ENCODE peak calls at places on chromosomes 7 and 10, in nine cellular contexts. K is astrocyte of the spinal cord, O is pancreas, H is mammary epithelial cell, G is NB4, T is fibroblast of lung, Y is right atrium auricular region, L is heart left ventricle, M is testis. E is an unnamed sample.

GRCh38 chr10:78893217-78893616 is 175.5 kb upstream of the ZMIZ1 start:
- DNase-seq in T (no peak), G (no peak), Y (peak), K (no peak), H (no peak), M (no peak), O (no peak), L (no peak), E (no peak)

GRCh38 chr10:101879456-101880189 is 36.0 kb upstream of the KCNIP2 start:
- DNase-seq in M (no peak), G (no peak), T (peak), O (no peak), H (no peak), L (no peak), Y (no peak), K (peak), E (peak)

GRCh38 chr7:101838837-101839483 is 21.5 kb downstream of the CUX1 start:
- DNase-seq in O (no peak), K (no peak), T (no peak), H (no peak), Y (no peak), G (no peak), M (no peak), L (no peak), E (no peak)

GRCh38 chr7:27180431-27181175 is 4.4 kb downstream of the HOXA11 start:
- DNase-seq in O (peak), K (no peak), Y (no peak), H (no peak), L (no peak), G (no peak), M (no peak), T (no peak), E (no peak)

GRCh38 chr10:123377883-123378282 is 223.7 kb downstream of the BUB3 start:
- DNase-seq in L (no peak), T (peak), Y (no peak), H (peak), K (no peak), O (no peak), M (no peak), G (no peak), E (peak)

GRCh38 chr7:132440126-132440525 is 136.1 kb downstream of the PLXNA4 start:
- DNase-seq in G (no peak), O (no peak), L (no peak), M (no peak), Y (no peak), T (no peak), H (no peak), K (no peak), E (no peak)

GRCh38 chr7:100546868-100547800 is 8.1 kb downstream of the AGFG2 start:
- DNase-seq in T (no peak), G (no peak), Y (no peak), K (no peak), H (no peak), M (no peak), L (no peak), O (no peak), E (no peak)

GRCh38 chr10:70106958-70107791 is 25.4 kb downstream of the AIFM2 start:
- DNase-seq in O (no peak), H (no peak), L (no peak), K (no peak), M (peak), G (peak), Y (no peak), T (no peak), E (no peak)

GRCh38 chr7:148286150-148286549 is 304.4 kb upstream of the C7orf33 start:
- DNase-seq in T (no peak), L (no peak), H (peak), K (peak), Y (no peak), M (no peak), G (peak), O (no peak), E (peak)

GRCh38 chr7:127782550-127783266 is 130.7 kb downstream of the SND1 start:
- DNase-seq in L (no peak), H (no peak), G (peak), K (no peak), M (no peak), T (peak), O (no peak), Y (no peak), E (peak)

GRCh38 chr10:70836319-70836718 is 20.6 kb downstream of the SGPL1 start:
- DNase-seq in G (no peak), H (no peak), K (no peak), T (no peak), O (no peak), M (no peak), L (no peak), Y (no peak), E (no peak)

GRCh38 chr10:26410356-26410755 is 27.8 kb upstream of the APBB1IP start:
- DNase-seq in M (no peak), T (no peak), G (no peak), Y (no peak), L (no peak), K (no peak), O (no peak), H (no peak), E (no peak)

GRCh38 chr10:3830946-3831345 is 45.9 kb upstream of the KLF6 start:
- DNase-seq in Y (no peak), O (no peak), K (no peak), G (no peak), M (no peak), L (no peak), T (no peak), H (no peak), E (no peak)

GRCh38 chr10:49550563-49550962 is 11.6 kb upstream of the ERCC6 start:
- DNase-seq in K (peak), L (no peak), O (no peak), G (no peak), M (no peak), Y (no peak), T (no peak), H (peak), E (peak)

GRCh38 chr7:400901-401485 is 111.0 kb downstream of the FOXL3 start:
- DNase-seq in O (peak), K (no peak), Y (no peak), T (no peak), H (no peak), M (no peak), L (no peak), G (no peak), E (no peak)

GRCh38 chr7:45050198-45050597 is 38.6 kb downstream of the NACAD start:
- DNase-seq in L (no peak), Y (no peak), G (no peak), K (no peak), O (no peak), M (no peak), H (no peak), T (no peak), E (no peak)

GRCh38 chr7:148664319-148664718 is 34.4 kb upstream of the CUL1 start:
- DNase-seq in H (no peak), M (peak), Y (peak), T (peak), K (peak), O (no peak), L (peak), G (peak), E (no peak)

GRCh38 chr10:21146446-21146789 is 249.3 kb upstream of the NEBL start:
- DNase-seq in T (no peak), H (no peak), M (no peak), K (no peak), G (no peak), L (no peak), O (no peak), Y (no peak), E (no peak)

GRCh38 chr7:815284-816216 is 16.7 kb upstream of the SUN1 start:
- DNase-seq in O (peak), M (peak), G (peak), Y (no peak), T (no peak), K (no peak), H (no peak), L (no peak), E (no peak)

GRCh38 chr10:47364366-47364765 is 16.2 kb downstream of the RBP3 start:
- DNase-seq in Y (no peak), H (no peak), M (no peak), O (no peak), G (no peak), K (no peak), T (no peak), L (no peak), E (peak)

GRCh38 chr10:37473906-37474305 is 348.5 kb downstream of the ANKRD30A start:
- DNase-seq in L (no peak), M (no peak), K (no peak), T (no peak), O (no peak), H (no peak), G (no peak), Y (peak), E (no peak)

GRCh38 chr10:111762114-111762513 is 421.5 kb downstream of the GPAM start:
- DNase-seq in H (no peak), O (no peak), T (no peak), L (no peak), Y (no peak), K (no peak), M (no peak), G (peak), E (no peak)
- TF ChIP-seq CTCF in H (no peak), O (no peak), T (no peak), L (no peak), Y (no peak), K (no peak), M (no peak), G (peak), E (no peak)

DNA sequence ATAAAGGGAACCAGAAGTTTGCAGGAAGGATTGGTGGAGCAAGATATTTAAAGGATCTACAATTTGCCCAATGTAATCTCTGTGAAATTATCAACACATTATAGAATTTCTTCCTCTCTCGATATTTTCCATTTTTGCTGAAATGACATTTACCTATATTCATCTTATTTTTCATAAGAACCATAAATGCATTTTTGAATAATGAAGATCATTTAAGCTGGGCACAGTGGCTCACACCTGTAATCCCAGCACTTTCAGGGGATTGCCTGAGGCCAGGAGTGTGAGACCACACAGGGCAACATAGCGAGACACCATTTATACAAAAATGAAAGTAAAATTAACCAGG is 37.7 kb downstream of the CCDC71L start:
- DNase-seq in H (no peak), O (no peak), K (no peak), M (no peak), G (no peak), T (no peak), Y (no peak), L (no peak), E (no peak)
- H3K4me3 ChIP-seq in H (no peak), O (no peak), K (no peak), M (no peak), G (no peak), T (no peak), Y (no peak), L (no peak), E (no peak)

GRCh38 chr10:7832060-7832459 is 13.8 kb downstream of the TAF3 start:
- DNase-seq in K (no peak), H (no peak), M (no peak), T (no peak), L (no peak), Y (no peak), G (no peak), O (no peak), E (no peak)

GRCh38 chr10:7824251-7824650 is 5.9 kb downstream of the TAF3 start:
- DNase-seq in H (no peak), M (no peak), K (no peak), O (no peak), L (no peak), Y (no peak), G (no peak), T (no peak), E (no peak)

GRCh38 chr10:7829289-7829834 is 11.1 kb downstream of the TAF3 start:
- DNase-seq in M (no peak), G (no peak), H (no peak), O (no peak), L (no peak), K (no peak), Y (no peak), T (no peak), E (no peak)

DNA sequence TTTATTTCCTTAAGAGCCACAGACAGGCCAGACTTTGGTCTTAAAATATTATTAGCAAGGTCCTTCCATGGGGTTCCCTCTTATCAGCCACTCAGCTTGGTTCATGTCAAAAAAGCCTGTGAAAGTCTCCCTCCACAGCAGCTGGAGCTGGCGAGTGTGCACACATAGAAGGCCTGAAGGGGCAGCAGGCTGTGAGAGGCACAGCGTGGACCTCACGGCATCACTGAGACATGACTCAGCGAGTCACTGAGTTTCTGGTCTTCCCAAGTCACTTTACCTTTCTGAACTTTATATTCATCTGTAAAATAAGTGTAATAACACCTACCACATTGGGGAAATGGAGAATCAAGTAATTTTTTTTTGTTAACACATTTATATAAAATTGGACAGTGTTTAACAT is 8.7 kb downstream of the TAF3 start:
- DNase-seq in H (peak), L (no peak), M (peak), O (peak), T (peak), Y (no peak), G (peak), K (peak), E (peak)
- TF ChIP-seq CTCF in H (peak), L (no peak), M (no peak), O (no peak), T (no peak), Y (no peak), G (no peak), K (peak), E (no peak)

DNA sequence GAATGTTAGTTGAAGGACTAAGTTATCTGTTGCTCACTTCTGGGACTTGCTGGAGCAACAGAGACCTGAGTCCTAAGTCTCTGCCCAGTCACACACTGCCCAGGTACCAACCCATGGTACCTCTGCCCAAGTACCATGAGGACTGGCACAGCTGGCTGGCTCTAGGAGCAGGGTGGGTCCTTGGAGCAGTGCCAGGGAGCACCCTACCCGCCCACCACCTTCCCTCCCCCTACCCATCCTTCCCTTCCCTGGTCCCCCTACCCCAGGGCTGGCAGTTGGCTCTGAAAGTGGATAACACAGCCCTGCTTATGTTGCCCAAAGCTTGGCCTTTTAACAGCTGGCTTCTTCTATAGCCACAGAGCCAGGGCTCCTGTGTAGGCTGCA is 26.4 kb upstream of the PDCD4 start:
- DNase-seq in K (no peak), T (no peak), Y (no peak), M (no peak), G (no peak), O (peak), H (no peak), L (no peak), E (no peak)
- H3K4me3 ChIP-seq in K (no peak), T (no peak), Y (no peak), M (no peak), G (no peak), O (no peak), H (no peak), L (no peak), E (no peak)

GRCh38 chr7:98760201-98760651 is 109.6 kb downstream of the TMEM130 start:
- DNase-seq in O (no peak), G (no peak), H (no peak), K (peak), L (no peak), Y (no peak), M (no peak), T (no peak), E (no peak)

GRCh38 chr7:98758157-98758556 is 111.7 kb downstream of the TMEM130 start:
- DNase-seq in L (no peak), K (no peak), Y (no peak), G (no peak), T (no peak), O (no peak), H (no peak), M (no peak), E (no peak)

GRCh38 chr7:98753176-98753575 is 116.6 kb downstream of the TMEM130 start:
- DNase-seq in L (no peak), O (no peak), M (no peak), K (no peak), T (no peak), H (no peak), G (no peak), Y (no peak), E (no peak)

GRCh38 chr7:98754041-98754479 is 115.8 kb downstream of the TMEM130 start:
- DNase-seq in G (peak), H (no peak), L (no peak), M (peak), Y (no peak), O (no peak), K (no peak), T (no peak), E (no peak)

GRCh38 chr7:98755138-98755898 is 114.5 kb downstream of the TMEM130 start:
- DNase-seq in H (no peak), O (no peak), G (peak), L (peak), K (no peak), T (no peak), M (no peak), Y (no peak), E (no peak)
- TF ChIP-seq CTCF in H (no peak), O (no peak), G (peak), L (peak), K (no peak), T (no peak), M (no peak), Y (peak), E (no peak)

E was measured in epithelial cell of esophagus.